ENCODE peak calls at places on chromosomes 11 and 22, in four cellular contexts. S, F, N and E are unnamed samples.

GRCh38 chr11:126405374-126405773 is 49.9 kb downstream of the ST3GAL4 start:
- DNase-seq in F (no peak), N (no peak), S (no peak), E (no peak)

GRCh38 chr11:124863137-124863825 is 2.0 kb upstream of the ROBO3 start:
- DNase-seq in F (no peak), N (no peak), S (no peak), E (no peak)

GRCh38 chr11:2515401-2516275 is 70.8 kb downstream of the KCNQ1 start:
- DNase-seq in F (peak), N (no peak), S (peak), E (peak)

GRCh38 chr11:123601136-123601535 is 53.3 kb downstream of the SCN3B start:
- DNase-seq in F (no peak), N (no peak), S (no peak), E (no peak)

GRCh38 chr11:66789097-66789890 is 53.9 kb upstream of the RCE1 start:
- DNase-seq in N (no peak), F (no peak), S (no peak), E (no peak)

GRCh38 chr11:12175694-12176241 is 65.4 kb downstream of the MICAL2 start:
- DNase-seq in N (peak), S (no peak), F (no peak), E (no peak)

GRCh38 chr11:91459840-91460239 is 764.8 kb upstream of the FAT3 start:
- DNase-seq in S (no peak), N (no peak), F (no peak), E (no peak)

GRCh38 chr22:19622061-19622441 is 92.3 kb upstream of the SEPTIN5 start:
- DNase-seq in F (no peak), S (no peak), N (no peak), E (no peak)

GRCh38 chr11:117824571-117825537 is at the start of gene FXYD2:
- DNase-seq in F (peak), N (no peak), S (peak), E (no peak)

GRCh38 chr22:25911243-25911972 is 169.4 kb downstream of the MYO18B start:
- DNase-seq in F (no peak), S (no peak), N (no peak), E (no peak)

GRCh38 chr11:18802381-18803257 is 11.0 kb upstream of the PTPN5 start:
- DNase-seq in F (no peak), N (peak), S (no peak), E (no peak)

GRCh38 chr11:34564406-34564805 is 50.8 kb upstream of the ELF5 start:
- DNase-seq in N (no peak), S (no peak), F (no peak), E (no peak)

GRCh38 chr22:37849089-37849751 is at the start of gene EIF3L:
- DNase-seq in N (peak), F (peak), S (peak), E (peak)
- TF ChIP-seq POLR2A in N (peak), F (peak), S (peak), E (peak)

DNA sequence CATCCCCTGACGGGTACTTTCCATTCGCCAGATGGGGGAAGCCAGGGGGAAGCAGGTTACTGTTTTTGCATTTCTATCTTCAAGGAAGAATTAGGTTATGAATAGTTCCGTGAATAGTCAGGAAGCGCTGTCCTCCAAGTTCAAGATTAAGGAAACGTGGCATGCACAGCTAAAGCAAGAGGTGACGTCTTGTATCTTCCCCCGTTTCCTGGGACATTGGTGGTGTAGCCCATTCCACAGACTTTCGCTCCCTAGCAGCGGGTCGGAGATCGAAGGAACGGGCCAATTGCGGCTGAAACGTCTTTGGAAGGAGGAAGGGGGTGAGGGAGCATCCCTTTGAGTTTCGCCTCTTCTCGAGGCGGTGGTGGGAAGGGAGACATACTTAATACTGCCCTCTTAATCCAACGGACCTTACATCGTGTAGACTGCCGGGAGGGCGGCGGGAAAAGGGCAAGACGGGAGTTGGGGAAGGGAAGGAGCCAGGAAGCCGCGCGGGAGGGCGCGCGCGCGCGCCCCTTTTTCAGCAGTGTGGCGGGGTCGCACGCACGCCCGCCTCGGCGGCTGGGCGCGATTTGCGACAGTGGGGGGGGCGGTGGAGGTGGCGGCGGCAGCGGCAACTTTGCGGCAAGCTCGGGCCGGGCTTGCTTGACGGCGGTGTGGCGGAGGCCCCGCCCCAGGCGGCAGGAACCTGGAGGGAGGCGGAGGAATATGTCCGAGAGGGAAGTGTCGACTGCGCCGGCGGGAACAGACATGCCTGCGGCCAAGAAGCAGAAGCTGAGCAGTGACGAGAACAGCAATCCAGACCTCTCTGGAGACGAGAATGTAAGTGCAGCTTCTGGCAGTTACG is at the start of gene EED:
- DNase-seq in N (peak), S (peak), F (peak), E (peak)
- TF ChIP-seq POLR2A in N (peak), S (no peak), F (peak), E (peak)

DNA sequence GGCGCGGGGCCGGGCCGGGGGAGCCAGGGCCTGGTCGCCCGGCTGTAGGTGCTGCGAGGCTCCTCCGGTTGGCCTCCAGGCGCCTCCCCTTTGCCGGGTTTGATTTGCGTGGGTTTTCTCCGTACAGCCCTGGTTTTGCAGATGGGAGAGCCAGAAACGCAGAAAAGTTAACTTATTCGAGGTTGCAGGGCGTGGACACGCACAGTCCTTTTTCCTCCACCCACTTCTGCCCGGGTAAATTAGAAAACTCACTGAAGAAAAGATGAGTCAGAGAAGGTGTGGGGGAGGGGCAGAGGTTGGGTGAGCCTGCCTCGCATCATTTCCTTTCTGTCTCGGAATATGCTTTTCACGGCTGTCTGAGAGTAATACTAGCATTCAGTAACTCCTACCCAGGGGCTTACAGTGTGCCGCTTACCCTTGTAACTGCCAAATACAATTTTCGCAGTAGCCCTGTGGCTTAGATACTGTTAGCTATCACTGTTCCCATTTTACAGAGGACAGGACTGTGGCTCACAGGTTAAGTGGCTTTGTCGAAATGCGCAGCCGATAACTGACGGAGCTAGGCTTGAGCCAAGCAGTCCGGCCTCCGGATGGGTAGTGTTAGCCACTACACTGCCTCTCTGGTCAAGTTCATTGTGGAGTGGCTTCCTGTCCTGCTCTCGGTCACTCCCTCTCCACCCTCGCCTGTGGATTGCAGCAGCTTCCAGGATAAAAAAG is 811 bp downstream of the FADD start:
- DNase-seq in N (peak), F (peak), S (no peak), E (no peak)
- TF ChIP-seq POLR2A in N (no peak), F (no peak), S (no peak), E (no peak)

GRCh38 chr22:36287881-36288515 is 35.1 kb downstream of the APOL1 start:
- DNase-seq in S (no peak), N (no peak), F (no peak), E (no peak)

GRCh38 chr22:36285017-36285416 is 32.1 kb downstream of the APOL1 start:
- DNase-seq in F (no peak), S (no peak), N (no peak), E (no peak)

GRCh38 chr22:36285545-36285944 is 32.6 kb downstream of the APOL1 start:
- DNase-seq in N (no peak), S (no peak), F (no peak), E (no peak)

GRCh38 chr22:36284171-36284571 is 31.2 kb downstream of the APOL1 start:
- DNase-seq in N (no peak), F (no peak), S (no peak), E (no peak)

GRCh38 chr22:36286096-36286957 is 33.4 kb downstream of the APOL1 start:
- DNase-seq in S (peak), N (peak), F (peak), E (peak)
- TF ChIP-seq POLR2A in S (no peak), N (no peak), F (no peak), E (peak)

GRCh38 chr22:37601540-37602442 is 6.8 kb upstream of the GGA1 start:
- DNase-seq in S (no peak), F (no peak), N (no peak), E (no peak)
- TF ChIP-seq POLR2A in S (no peak), F (no peak), N (no peak), E (no peak)

GRCh38 chr11:61967177-61967923 is at the start of gene FTH1:
- DNase-seq in F (peak), S (peak), N (peak), E (peak)
- TF ChIP-seq POLR2A in F (peak), S (peak), N (peak), E (peak)

GRCh38 chr11:46936138-46937110 is at the start of gene CSTPP1:
- DNase-seq in S (peak), N (peak), F (peak), E (peak)
- TF ChIP-seq POLR2A in S (no peak), N (no peak), F (no peak), E (no peak)

GRCh38 chr11:115931684-115932083 is 427.5 kb upstream of the CADM1 start:
- DNase-seq in F (no peak), N (no peak), S (no peak), E (no peak)

GRCh38 chr11:115929618-115930129 is 425.5 kb upstream of the CADM1 start:
- DNase-seq in N (no peak), S (no peak), F (no peak), E (no peak)

GRCh38 chr11:115928811-115929210 is 424.6 kb upstream of the CADM1 start:
- DNase-seq in F (no peak), S (no peak), N (no peak), E (no peak)

GRCh38 chr11:115930886-115931537 is 426.8 kb upstream of the CADM1 start:
- DNase-seq in N (no peak), F (no peak), S (no peak), E (no peak)

GRCh38 chr11:115930276-115930675 is 426.1 kb upstream of the CADM1 start:
- DNase-seq in F (no peak), N (no peak), S (no peak), E (no peak)
- TF ChIP-seq POLR2A in F (no peak), N (no peak), S (no peak), E (no peak)

GRCh38 chr22:30694171-30694637 is 470 bp upstream of the OSBP2 start:
- DNase-seq in S (peak), N (peak), F (peak), E (peak)

GRCh38 chr22:30695351-30695762 is 683 bp downstream of the OSBP2 start:
- DNase-seq in N (no peak), F (peak), S (no peak), E (no peak)

GRCh38 chr22:30697975-30698374 is 3.3 kb downstream of the OSBP2 start:
- DNase-seq in N (no peak), F (no peak), S (no peak), E (no peak)

GRCh38 chr22:30695871-30696655 is 1.4 kb downstream of the OSBP2 start:
- DNase-seq in F (no peak), N (no peak), S (no peak), E (no peak)

DNA sequence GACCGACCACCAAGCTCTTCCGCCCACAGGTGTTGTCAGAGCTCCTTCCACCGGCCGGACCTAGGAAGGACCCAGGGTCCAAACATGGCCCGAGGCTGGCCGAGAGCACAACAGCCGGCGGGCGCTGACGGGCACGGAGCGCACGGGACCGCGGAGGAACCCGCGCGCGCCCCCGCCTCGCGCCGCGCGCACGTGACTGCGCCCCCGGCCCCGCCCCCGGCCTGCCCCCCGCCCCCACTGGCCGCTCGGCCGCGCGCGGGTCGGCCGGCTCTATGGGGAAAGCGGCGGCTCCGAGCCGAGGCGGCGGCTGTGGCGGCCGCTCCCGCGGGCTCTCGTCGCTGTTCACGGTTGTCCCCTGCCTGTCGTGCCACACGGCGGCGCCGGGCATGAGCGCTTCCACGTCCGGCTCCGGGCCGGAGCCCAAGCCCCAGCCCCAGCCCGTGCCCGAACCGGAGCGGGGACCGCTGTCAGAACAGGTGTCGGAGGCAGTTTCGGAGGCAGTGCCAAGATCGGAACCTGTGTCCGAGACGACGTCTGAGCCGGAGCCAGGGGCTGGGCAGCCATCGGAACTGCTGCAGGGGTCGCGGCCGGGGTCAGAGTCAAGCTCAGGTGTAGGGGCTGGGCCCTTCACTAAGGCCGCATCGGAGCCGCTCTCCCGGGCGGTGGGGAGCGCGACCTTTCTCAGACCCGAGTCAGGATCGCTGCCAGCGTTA is at the start of gene OSBP2:
- DNase-seq in S (peak), F (peak), N (no peak), E (peak)
- TF ChIP-seq POLR2A in S (no peak), F (no peak), N (no peak), E (no peak)

GRCh38 chr11:61976813-61977475 is 9.5 kb upstream of the FTH1 start:
- DNase-seq in S (no peak), N (no peak), F (no peak), E (no peak)

GRCh38 chr11:61973603-61974162 is 6.2 kb upstream of the FTH1 start:
- DNase-seq in S (no peak), N (no peak), F (no peak), E (no peak)

GRCh38 chr11:61974766-61975631 is 7.6 kb upstream of the FTH1 start:
- DNase-seq in N (no peak), F (no peak), S (no peak), E (no peak)

GRCh38 chr11:61976420-61976800 is 9.0 kb upstream of the FTH1 start:
- DNase-seq in S (no peak), F (no peak), N (no peak), E (no peak)

DNA sequence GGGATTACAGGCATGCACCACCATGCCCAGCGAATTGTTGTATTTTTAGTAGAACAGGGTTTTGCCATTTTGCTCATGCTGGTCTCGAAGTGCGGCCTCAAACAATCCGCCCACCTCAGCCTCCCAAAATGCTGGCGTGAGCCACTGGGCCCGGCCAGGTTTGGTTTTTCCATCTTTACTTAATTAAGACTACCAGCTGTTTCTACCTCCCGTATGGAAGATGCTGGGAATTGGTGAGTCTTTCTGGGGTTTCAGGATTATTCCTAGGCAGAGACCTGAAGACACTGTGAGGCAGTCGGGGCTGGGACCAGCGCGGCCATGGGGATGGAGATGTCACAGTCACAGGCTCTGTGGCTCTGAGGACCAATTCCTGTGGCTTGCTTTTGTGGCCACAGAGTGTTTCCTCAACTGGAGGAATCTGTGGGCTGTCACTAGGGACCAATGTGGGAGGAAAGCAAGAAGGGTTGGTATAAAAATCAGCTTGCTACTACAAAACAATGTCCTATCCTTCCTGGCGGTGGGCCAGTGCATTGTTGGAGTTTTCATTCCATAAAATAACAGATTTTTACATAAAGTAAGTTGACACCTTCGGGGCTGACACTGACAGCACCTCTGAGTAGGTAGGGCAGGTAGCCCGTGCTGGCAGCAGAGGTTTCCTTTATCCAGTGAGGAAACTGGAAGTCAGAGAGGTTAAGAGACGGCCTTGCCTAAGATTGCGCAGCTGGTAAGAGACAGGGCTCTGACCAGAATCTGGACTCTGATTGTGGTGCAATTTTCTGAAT is 8.4 kb upstream of the FTH1 start:
- DNase-seq in S (no peak), F (no peak), N (no peak), E (no peak)
- TF ChIP-seq POLR2A in S (no peak), F (no peak), N (no peak), E (no peak)